ENCODE peak calls at places on chromosome 18, in four cellular contexts. One of them, this sample, is unnamed.

GRCh38 chr18:36194719-36195315 is 7.5 kb downstream of the MOCOS start:
- DNase-seq in T-helper 9 cell: no peak
- DNase-seq in epithelial cell of prostate: no peak
- DNase-seq in A172: no peak
- DNase-seq in this sample: no peak

GRCh38 chr18:74204543-74205152 is 56.3 kb downstream of the TIMM21 start:
- DNase-seq in T-helper 9 cell: no peak
- DNase-seq in epithelial cell of prostate: no peak
- DNase-seq in A172: no peak
- DNase-seq in this sample: peak; percentile 8

GRCh38 chr18:48800877-48801727 is 149.7 kb downstream of the SMAD7 start:
- DNase-seq in T-helper 9 cell: no peak
- DNase-seq in epithelial cell of prostate: no peak
- DNase-seq in A172: no peak
- DNase-seq in this sample: no peak

GRCh38 chr18:65990944-65991708 is 240.3 kb downstream of the CDH7 start:
- DNase-seq in T-helper 9 cell: no peak
- DNase-seq in epithelial cell of prostate: no peak
- DNase-seq in A172: no peak
- DNase-seq in this sample: no peak

GRCh38 chr18:57715671-57716070 is 87.4 kb downstream of the ATP8B1 start:
- DNase-seq in T-helper 9 cell: no peak
- DNase-seq in epithelial cell of prostate: peak; percentile 60
- DNase-seq in A172: no peak
- DNase-seq in this sample: no peak

GRCh38 chr18:55875330-55875933 is 287.4 kb upstream of the TCF4 start:
- DNase-seq in T-helper 9 cell: no peak
- DNase-seq in epithelial cell of prostate: no peak
- DNase-seq in A172: no peak
- DNase-seq in this sample: no peak

GRCh38 chr18:14074187-14074586 is 58.0 kb downstream of the ZNF519 start:
- DNase-seq in T-helper 9 cell: no peak
- DNase-seq in epithelial cell of prostate: no peak
- DNase-seq in A172: no peak
- DNase-seq in this sample: no peak

GRCh38 chr18:41600693-41601391 is 354.2 kb upstream of the PIK3C3 start:
- DNase-seq in T-helper 9 cell: no peak
- DNase-seq in epithelial cell of prostate: no peak
- DNase-seq in A172: no peak
- DNase-seq in this sample: no peak

GRCh38 chr18:15198116-15198389 is 450.1 kb downstream of the ANKRD30B start:
- DNase-seq in T-helper 9 cell: no peak
- DNase-seq in epithelial cell of prostate: no peak
- DNase-seq in A172: no peak
- DNase-seq in this sample: no peak

GRCh38 chr18:76412818-76413565 is 82.0 kb downstream of the ZNF516 start:
- DNase-seq in T-helper 9 cell: no peak
- DNase-seq in epithelial cell of prostate: no peak
- DNase-seq in A172: no peak
- DNase-seq in this sample: no peak

GRCh38 chr18:666177-666576 is 8.7 kb downstream of the TYMS start:
- DNase-seq in T-helper 9 cell: no peak
- DNase-seq in epithelial cell of prostate: no peak
- DNase-seq in A172: no peak
- DNase-seq in this sample: no peak

GRCh38 chr18:57434177-57434535 is 1.0 kb upstream of the ONECUT2 start:
- DNase-seq in T-helper 9 cell: no peak
- DNase-seq in epithelial cell of prostate: no peak
- DNase-seq in A172: no peak
- DNase-seq in this sample: no peak

GRCh38 chr18:51235011-51235789 is 37.7 kb upstream of the MEX3C start:
- DNase-seq in T-helper 9 cell: no peak
- DNase-seq in epithelial cell of prostate: no peak
- DNase-seq in A172: peak; percentile 83
- DNase-seq in this sample: peak; percentile 57

GRCh38 chr18:65761636-65762310 is 11.0 kb downstream of the CDH7 start:
- DNase-seq in T-helper 9 cell: no peak
- DNase-seq in epithelial cell of prostate: no peak
- DNase-seq in A172: no peak
- DNase-seq in this sample: no peak

GRCh38 chr18:10182009-10182624 is 268.3 kb downstream of the VAPA start:
- DNase-seq in T-helper 9 cell: no peak
- DNase-seq in epithelial cell of prostate: no peak
- DNase-seq in A172: no peak
- DNase-seq in this sample: no peak

This sample was measured in NK-92 treated with Interleukin-12 subunit alpha and Interleukin-12 subunit beta, amount 100 ng/mL, for 24 hours.